ENCODE peak calls at places on chromosome 12, in nine cellular contexts. E is tibial artery, S is kidney epithelial cell, G is A549, P is lower lobe of right lung, U is suprapubic skin, F is WTC11, K is HCT116, N is mucosa of descending colon. Q is an unnamed sample.

GRCh38 chr12:125340791-125341190 is 275.6 kb downstream of the AACS start:
- DNase-seq in P (no peak), S (no peak), G (no peak), N (no peak), F (no peak), E (no peak), U (no peak), K (no peak), Q (no peak)

GRCh38 chr12:112963227-112963861 is 15.0 kb upstream of the OAS2 start:
- DNase-seq in S (no peak), F (no peak), N (no peak), K (no peak), U (no peak), P (no peak), E (no peak), G (no peak), Q (no peak)

GRCh38 chr12:112850343-112850742 is 56.4 kb upstream of the OAS1 start:
- DNase-seq in E (no peak), G (no peak), P (no peak), N (no peak), S (no peak), F (no peak), U (no peak), K (no peak), Q (no peak)

GRCh38 chr12:91183565-91183964 is 948 bp upstream of the DCN start:
- DNase-seq in U (no peak), K (no peak), E (no peak), S (no peak), G (no peak), N (no peak), P (no peak), F (no peak), Q (no peak)

GRCh38 chr12:14422516-14423230 is 57.2 kb downstream of the ATF7IP start:
- DNase-seq in F (no peak), S (no peak), U (no peak), P (no peak), K (no peak), G (no peak), N (no peak), E (no peak), Q (no peak)

GRCh38 chr12:62849398-62849797 is 85.6 kb downstream of the PPM1H start:
- DNase-seq in N (no peak), P (no peak), E (no peak), K (no peak), S (no peak), F (no peak), U (no peak), G (no peak), Q (no peak)

GRCh38 chr12:77679701-77680100 is 151.0 kb upstream of the NAV3 start:
- DNase-seq in E (no peak), U (no peak), N (no peak), S (no peak), K (no peak), P (no peak), G (no peak), F (no peak), Q (no peak)

GRCh38 chr12:91769736-91770135 is 375.9 kb downstream of the BTG1 start:
- DNase-seq in E (no peak), U (no peak), F (no peak), N (no peak), G (no peak), P (no peak), K (no peak), S (no peak), Q (no peak)

GRCh38 chr12:78584695-78585094 is 279.9 kb upstream of the SYT1 start:
- DNase-seq in E (no peak), K (peak), P (no peak), S (no peak), G (no peak), U (no peak), F (peak), N (no peak), Q (peak)

GRCh38 chr12:96811083-96811482 is 96.0 kb upstream of the NEDD1 start:
- DNase-seq in E (no peak), K (no peak), F (no peak), P (no peak), U (no peak), N (no peak), G (peak), S (peak), Q (no peak)

GRCh38 chr12:89085421-89085820 is 266.9 kb downstream of the DUSP6 start:
- DNase-seq in E (no peak), F (no peak), U (no peak), S (no peak), G (no peak), K (no peak), P (no peak), N (no peak), Q (no peak)

GRCh38 chr12:102757154-102757873 is 159.7 kb downstream of the PAH start:
- DNase-seq in N (no peak), F (no peak), K (no peak), E (peak), G (no peak), P (no peak), S (no peak), U (no peak), Q (no peak)

GRCh38 chr12:77442633-77443032 is 377.3 kb upstream of the E2F7 start:
- DNase-seq in G (no peak), E (no peak), P (no peak), F (no peak), U (no peak), N (no peak), S (no peak), K (no peak), Q (no peak)

GRCh38 chr12:6090786-6091185 is 33.7 kb downstream of the VWF start:
- DNase-seq in G (no peak), U (peak), S (no peak), K (no peak), F (no peak), E (peak), N (no peak), P (no peak), Q (no peak)

GRCh38 chr12:130086248-130086647 is 76.0 kb upstream of the FZD10 start:
- DNase-seq in S (no peak), U (no peak), G (no peak), K (no peak), E (no peak), P (no peak), F (no peak), N (no peak), Q (no peak)

GRCh38 chr12:50246873-50247612 is 36.3 kb downstream of the LIMA1 start:
- DNase-seq in K (peak), E (peak), F (no peak), U (no peak), P (no peak), N (peak), S (peak), G (peak), Q (no peak)

GRCh38 chr12:13924286-13924685 is 57.1 kb downstream of the GRIN2B start:
- DNase-seq in P (no peak), E (no peak), F (no peak), U (no peak), K (no peak), G (no peak), N (no peak), S (no peak), Q (no peak)

GRCh38 chr12:103586132-103586531 is 941 bp upstream of the STAB2 start:
- DNase-seq in N (no peak), U (no peak), K (no peak), P (no peak), F (no peak), E (no peak), S (no peak), G (no peak), Q (no peak)

GRCh38 chr12:26789731-26790644 is 43.0 kb downstream of the ITPR2 start:
- DNase-seq in E (no peak), P (no peak), N (peak), G (no peak), K (no peak), F (no peak), S (no peak), U (no peak), Q (no peak)

GRCh38 chr12:10636124-10636523 is 22.7 kb upstream of the MAGOHB start:
- DNase-seq in P (no peak), F (no peak), S (no peak), G (no peak), E (no peak), K (no peak), U (no peak), N (no peak), Q (no peak)

GRCh38 chr12:100953217-100953616 is 158.6 kb downstream of the ANO4 start:
- DNase-seq in N (no peak), F (no peak), K (no peak), G (no peak), S (no peak), U (no peak), E (no peak), P (no peak), Q (no peak)

GRCh38 chr12:5083955-5084849 is 40.5 kb downstream of the KCNA5 start:
- DNase-seq in U (no peak), F (no peak), P (no peak), N (no peak), E (no peak), G (peak), S (peak), K (peak), Q (peak)

GRCh38 chr12:28954333-28954732 is 194.7 kb upstream of the FAR2 start:
- DNase-seq in S (no peak), K (no peak), N (no peak), P (no peak), G (no peak), F (no peak), E (no peak), U (no peak), Q (no peak)

GRCh38 chr12:76422878-76423438 is 74.7 kb upstream of the BBS10 start:
- DNase-seq in G (no peak), F (no peak), U (no peak), P (no peak), S (no peak), E (no peak), K (no peak), N (no peak), Q (no peak)

GRCh38 chr12:102417055-102417454 is 63.3 kb downstream of the IGF1 start:
- DNase-seq in U (no peak), F (no peak), K (no peak), P (no peak), G (no peak), N (no peak), S (no peak), E (no peak), Q (no peak)

GRCh38 chr12:20946732-20947131 is 136.2 kb downstream of the SLCO1B3 start:
- DNase-seq in G (no peak), S (no peak), K (peak), N (no peak), F (peak), E (no peak), P (no peak), U (no peak), Q (peak)

GRCh38 chr12:99810718-99811593 is 163.4 kb downstream of the GARIN6 start:
- DNase-seq in S (no peak), G (peak), N (no peak), F (no peak), E (no peak), K (peak), U (no peak), P (no peak), Q (no peak)

GRCh38 chr12:24948816-24949722 is at the start of gene BCAT1:
- DNase-seq in U (peak), N (peak), S (no peak), F (peak), K (no peak), G (peak), P (peak), E (peak), Q (peak)

GRCh38 chr12:12115531-12115930 is 44.8 kb downstream of the BCL2L14 start:
- DNase-seq in N (no peak), E (peak), U (no peak), F (no peak), P (no peak), K (no peak), G (no peak), S (no peak), Q (no peak)

GRCh38 chr12:19223695-19224094 is 94.2 kb downstream of the PLEKHA5 start:
- DNase-seq in U (no peak), K (no peak), G (no peak), P (no peak), S (no peak), F (no peak), N (no peak), E (no peak), Q (no peak)

GRCh38 chr12:21989819-21990412 is 48.7 kb upstream of the ABCC9 start:
- DNase-seq in P (no peak), N (no peak), U (no peak), G (no peak), K (peak), S (no peak), F (no peak), E (no peak), Q (no peak)

GRCh38 chr12:133080619-133081407 is at the start of gene ZNF140:
- DNase-seq in K (no peak), F (peak), U (peak), S (peak), G (peak), P (peak), N (peak), E (peak), Q (peak)

GRCh38 chr12:108477055-108477880 is 37.8 kb upstream of the FICD start:
- DNase-seq in G (no peak), P (no peak), S (no peak), N (no peak), U (no peak), F (no peak), E (no peak), K (no peak), Q (no peak)

GRCh38 chr12:43501705-43502104 is 50.3 kb downstream of the ADAMTS20 start:
- DNase-seq in P (no peak), G (peak), U (no peak), F (no peak), N (no peak), E (no peak), K (peak), S (no peak), Q (no peak)

GRCh38 chr12:50520808-50521207 is 16.0 kb downstream of the DIP2B start:
- DNase-seq in N (no peak), P (no peak), S (no peak), U (no peak), G (no peak), F (no peak), K (no peak), E (no peak), Q (no peak)

GRCh38 chr12:60724984-60725383 is 1129.2 kb downstream of the SLC16A7 start:
- DNase-seq in F (no peak), P (no peak), S (no peak), E (no peak), N (no peak), K (no peak), G (no peak), U (no peak), Q (no peak)

DNA sequence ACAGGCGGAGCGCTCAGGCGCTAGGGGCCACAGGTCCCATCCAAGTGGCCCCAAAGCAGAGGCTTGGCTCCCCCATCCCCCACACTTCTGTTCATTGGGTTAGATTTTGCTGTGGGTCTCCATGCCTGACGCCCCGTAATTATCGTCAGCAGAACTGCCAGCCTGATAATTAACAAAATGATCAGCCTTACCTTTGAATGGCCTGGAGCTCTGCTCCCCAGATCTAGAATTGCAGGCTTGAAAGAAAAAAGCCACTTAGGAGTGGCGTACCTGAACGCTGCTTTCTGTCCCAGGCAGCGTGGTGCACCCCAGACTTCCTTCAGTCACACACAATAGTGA is 28.7 kb upstream of the LRP1-AS start:
- DNase-seq in G (no peak), P (no peak), F (no peak), N (no peak), E (no peak), S (no peak), K (no peak), U (no peak), Q (no peak)
- TF ChIP-seq CTCF in G (peak), P (no peak), F (no peak), N (no peak), E (no peak), S (no peak), K (no peak), U (no peak), Q (peak)

GRCh38 chr12:95577820-95578219 is 26.5 kb upstream of the USP44 start:
- DNase-seq in G (no peak), E (no peak), N (no peak), S (no peak), F (no peak), K (no peak), U (no peak), P (no peak), Q (no peak)

GRCh38 chr12:95583933-95584332 is 32.7 kb upstream of the USP44 start:
- DNase-seq in S (no peak), U (no peak), G (no peak), P (no peak), N (no peak), F (no peak), K (peak), E (no peak), Q (no peak)

DNA sequence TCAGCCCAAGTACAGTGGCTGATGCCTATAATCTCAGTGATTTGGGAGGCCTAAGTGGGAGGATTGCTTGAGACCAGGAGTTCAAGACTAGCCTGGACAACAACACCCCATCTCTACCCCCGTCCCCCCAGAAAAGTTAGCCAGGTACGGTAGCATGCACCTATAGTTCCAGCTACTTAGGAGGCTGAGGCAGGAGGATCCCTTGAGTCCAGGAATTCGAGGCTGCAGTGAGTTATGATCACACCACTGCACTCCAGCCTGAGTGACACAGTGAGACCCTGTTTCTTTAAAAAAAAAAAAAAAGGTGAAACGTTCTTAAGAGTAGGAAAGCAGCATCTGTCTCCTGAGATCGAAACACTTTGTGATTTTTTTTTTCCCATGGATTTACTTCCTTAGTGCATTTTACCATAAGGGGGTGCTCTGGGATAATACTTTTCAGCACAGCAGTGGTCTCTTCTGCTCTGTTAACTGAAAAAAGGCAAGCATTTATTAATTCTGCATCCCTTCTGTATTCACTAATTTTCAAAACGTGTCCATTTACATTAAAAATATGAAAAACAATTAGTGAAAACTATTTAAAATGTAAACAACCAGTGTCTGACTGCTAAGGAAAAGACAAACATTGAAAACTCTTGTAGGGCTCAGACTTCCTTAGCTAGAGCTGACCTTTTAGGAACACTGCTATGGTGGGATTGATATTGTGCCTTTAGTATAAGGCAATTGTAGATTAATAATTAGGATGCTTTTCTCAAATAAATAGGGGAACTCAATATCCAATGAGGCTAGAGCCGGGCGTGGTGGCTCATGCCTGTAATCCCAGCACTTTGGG is 31.2 kb upstream of the USP44 start:
- DNase-seq in U (no peak), N (no peak), S (no peak), P (no peak), G (peak), F (no peak), K (peak), E (no peak), Q (no peak)
- TF ChIP-seq CTCF in U (no peak), N (no peak), S (peak), P (peak), G (peak), F (no peak), K (peak), E (peak), Q (no peak)

DNA sequence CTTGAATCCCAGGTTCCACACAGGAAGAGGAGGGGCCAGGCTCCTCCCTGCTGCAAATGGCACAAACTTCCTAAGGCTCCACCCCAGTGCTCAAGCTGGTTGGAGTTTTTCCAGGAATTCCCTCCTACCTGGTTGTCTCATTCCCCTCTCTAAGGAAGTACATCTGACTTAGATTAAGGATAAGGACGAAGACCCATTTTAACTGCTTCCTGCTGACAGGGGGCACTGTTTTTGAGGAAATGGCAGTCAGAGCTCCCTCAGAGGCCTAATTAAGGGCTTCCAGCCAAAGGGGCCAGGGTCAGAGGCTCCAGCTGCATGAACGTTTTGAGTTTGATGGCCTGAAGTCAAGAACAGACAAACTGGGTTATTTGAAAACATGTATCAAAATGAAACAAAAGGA is 1084.7 kb downstream of the SLC6A15 start:
- DNase-seq in U (no peak), G (no peak), N (no peak), E (no peak), S (no peak), P (no peak), F (peak), K (no peak), Q (no peak)
- TF ChIP-seq CTCF in U (no peak), G (no peak), N (no peak), E (no peak), S (no peak), P (no peak), F (no peak), K (peak), Q (no peak)

GRCh38 chr12:52827499-52828090 is 6.5 kb downstream of the KRT79 start:
- DNase-seq in N (no peak), E (no peak), U (no peak), P (no peak), S (no peak), F (no peak), K (no peak), G (no peak), Q (no peak)
- TF ChIP-seq CTCF in N (no peak), E (no peak), U (no peak), P (no peak), S (no peak), F (no peak), K (no peak), G (no peak), Q (no peak)

GRCh38 chr12:17928708-17929366 is 161.2 kb downstream of the RERGL start:
- DNase-seq in U (no peak), K (peak), P (no peak), N (no peak), F (no peak), G (peak), E (no peak), S (peak), Q (no peak)
- TF ChIP-seq CTCF in U (no peak), K (peak), P (no peak), N (no peak), F (no peak), G (peak), E (no peak), S (peak), Q (no peak)

GRCh38 chr12:120301962-120302815 is at the start of gene SIRT4:
- DNase-seq in N (peak), U (peak), P (peak), K (peak), G (peak), E (peak), S (peak), F (peak), Q (peak)
- TF ChIP-seq CTCF in N (peak), U (peak), P (peak), K (peak), G (peak), E (peak), S (peak), F (peak), Q (peak)

GRCh38 chr12:7144414-7145120 is 14.4 kb downstream of the CLSTN3 start:
- DNase-seq in K (peak), G (peak), U (peak), F (no peak), P (no peak), E (no peak), N (no peak), S (no peak), Q (no peak)
- TF ChIP-seq CTCF in K (peak), G (peak), U (peak), F (peak), P (peak), E (peak), N (no peak), S (peak), Q (peak)

GRCh38 chr12:106204312-106204711 is 43.5 kb downstream of the CKAP4 start:
- DNase-seq in P (no peak), E (no peak), F (no peak), N (no peak), U (no peak), K (no peak), G (no peak), S (no peak), Q (no peak)

GRCh38 chr12:106205208-106206069 is 42.4 kb downstream of the CKAP4 start:
- DNase-seq in S (no peak), E (no peak), K (peak), P (no peak), U (no peak), F (no peak), N (no peak), G (no peak), Q (no peak)
- TF ChIP-seq CTCF in S (no peak), E (no peak), K (peak), P (no peak), U (no peak), F (no peak), N (no peak), G (peak), Q (no peak)